ENCODE peak calls at places on chromosome 21, in four cellular contexts. I is effector CD4-positive, alpha-beta T cell; E is prostate gland; K is posterior vena cava. B is an unnamed sample.

GRCh38 chr21:41678016-41678935 is 88.6 kb downstream of the RIPK4 start:
- DNase-seq in I (no peak), E (peak; percentile 96), K (no peak), B (no peak)

GRCh38 chr21:34613679-34614442 is 1.1 kb downstream of the RCAN1 start:
- DNase-seq in I (no peak), E (peak; percentile 7), K (no peak), B (no peak)

GRCh38 chr21:39911792-39912191 is 44.6 kb downstream of the PCP4 start:
- DNase-seq in I (no peak), E (no peak), K (no peak), B (no peak)

GRCh38 chr21:32137266-32137665 is 141.6 kb downstream of the MIS18A start:
- DNase-seq in I (no peak), E (no peak), K (no peak), B (no peak)

GRCh38 chr21:22476726-22477646 is 1478.8 kb downstream of the NCAM2 start:
- DNase-seq in I (no peak), E (no peak), K (no peak), B (no peak)

GRCh38 chr21:26795866-26796329 is 49.3 kb downstream of the ADAMTS1 start:
- DNase-seq in I (no peak), E (peak; percentile 14), K (peak; percentile 83), B (no peak)

GRCh38 chr21:20971296-20971921 is 26.8 kb upstream of the NCAM2 start:
- DNase-seq in I (no peak), E (no peak), K (peak; percentile 74), B (no peak)

GRCh38 chr21:39048064-39048463 is 135.2 kb downstream of the PSMG1 start:
- DNase-seq in I (no peak), E (no peak), K (no peak), B (peak; percentile 47)

GRCh38 chr21:32364387-32364786 is 28.4 kb downstream of the URB1 start:
- DNase-seq in I (no peak), E (peak; percentile 70), K (no peak), B (no peak)

GRCh38 chr21:29075706-29076447 is 2.4 kb upstream of the CCT8 start:
- DNase-seq in I (no peak), E (no peak), K (no peak), B (no peak)

GRCh38 chr21:18832950-18833349 is 429.4 kb upstream of the TMPRSS15 start:
- DNase-seq in I (no peak), E (no peak), K (no peak), B (no peak)

GRCh38 chr21:14273736-14274538 is 58.0 kb downstream of the RBM11 start:
- DNase-seq in I (no peak), E (peak; percentile 4), K (peak; percentile 86), B (peak; percentile 90)

GRCh38 chr21:46185717-46186116 is 1.5 kb upstream of the SPATC1L start:
- DNase-seq in I (no peak), E (no peak), K (no peak), B (no peak)

GRCh38 chr21:26756491-26757159 is 88.6 kb downstream of the ADAMTS1 start:
- DNase-seq in I (no peak), E (no peak), K (no peak), B (no peak)

GRCh38 chr21:30444204-30444603 is 4.1 kb downstream of the KRTAP15-1 start:
- DNase-seq in I (no peak), E (no peak), K (no peak), B (no peak)

GRCh38 chr21:28615276-28615675 is 377.4 kb downstream of the LTN1 start:
- DNase-seq in I (no peak), E (no peak), K (no peak), B (no peak)

GRCh38 chr21:25624511-25624910 is 14.5 kb upstream of the JAM2 start:
- DNase-seq in I (no peak), E (no peak), K (no peak), B (no peak)

B was measured in mesenteric fat pad.